ENCODE peak calls at places on chromosomes 1 and 21, in four cellular contexts. G, E, T and J are unnamed samples.
A peak's percentile ranks its signal among the peaks of the same experiment; 100 is the strongest.

GRCh38 chr1:2267051-2267830 is 39.1 kb downstream of the SKI start:
- DNase-seq in G (no peak), E (no peak), T (no peak), J (no peak)

GRCh38 chr1:227006397-227006796 is 66.3 kb downstream of the COQ8A start:
- DNase-seq in G (no peak), E (no peak), T (no peak), J (no peak)

GRCh38 chr1:41811978-41812852 is 106.5 kb downstream of the HIVEP3 start:
- DNase-seq in G (peak; percentile 74), E (peak; percentile 92), T (no peak), J (peak; percentile 72)

GRCh38 chr1:199522338-199522737 is 505.2 kb upstream of the NR5A2 start:
- DNase-seq in G (no peak), E (peak; percentile 4), T (no peak), J (no peak)

GRCh38 chr1:216794541-216795055 is 71.4 kb upstream of the ESRRG start:
- DNase-seq in G (no peak), E (no peak), T (no peak), J (no peak)

GRCh38 chr1:216822480-216822879 is 99.3 kb upstream of the ESRRG start:
- DNase-seq in G (no peak), E (no peak), T (no peak), J (no peak)

GRCh38 chr1:21318714-21319159 is 28.5 kb upstream of the ECE1 start:
- DNase-seq in G (no peak), E (peak; percentile 87), T (no peak), J (no peak)

GRCh38 chr1:153612755-153613331 is at the start of gene S100A16:
- DNase-seq in G (no peak), E (peak; percentile 61), T (no peak), J (peak; percentile 30)

GRCh38 chr1:64423526-64423925 is 46.4 kb upstream of the CACHD1 start:
- DNase-seq in G (no peak), E (no peak), T (no peak), J (no peak)

GRCh38 chr1:147504801-147505303 is 36.4 kb upstream of the BCL9 start:
- DNase-seq in G (peak; percentile 35), E (peak; percentile 15), T (no peak), J (no peak)

GRCh38 chr1:169108897-169109560 is 2.5 kb downstream of the ATP1B1 start:
- DNase-seq in G (no peak), E (peak; percentile 35), T (no peak), J (no peak)

GRCh38 chr1:223114871-223115270 is 28.2 kb downstream of the TLR5 start:
- DNase-seq in G (no peak), E (no peak), T (no peak), J (peak; percentile 81)

GRCh38 chr1:228543396-228543795 is 56.2 kb downstream of the RNF187 start:
- DNase-seq in G (no peak), E (no peak), T (no peak), J (no peak)

GRCh38 chr1:246267426-246267825 is 239.7 kb downstream of the SMYD3 start:
- DNase-seq in G (no peak), E (no peak), T (no peak), J (no peak)

GRCh38 chr1:186057086-186057485 is 318.0 kb downstream of the TPR start:
- DNase-seq in G (no peak), E (no peak), T (no peak), J (no peak)

GRCh38 chr1:19591482-19592093 is 52.5 kb upstream of the NBL1 start:
- DNase-seq in G (no peak), E (no peak), T (no peak), J (no peak)

GRCh38 chr1:179090522-179090921 is 8.7 kb downstream of the TOR3A start:
- DNase-seq in G (no peak), E (no peak), T (no peak), J (no peak)

GRCh38 chr1:205258313-205259176 is 30.8 kb downstream of the TMCC2 start:
- DNase-seq in G (peak; percentile 31), E (peak; percentile 51), T (no peak), J (no peak)

GRCh38 chr1:27342778-27343638 is 1.2 kb downstream of the SYTL1 start:
- DNase-seq in G (peak; percentile 56), E (no peak), T (no peak), J (no peak)

GRCh38 chr1:243482237-243483022 is 226.6 kb downstream of the SDCCAG8 start:
- DNase-seq in G (no peak), E (peak; percentile 49), T (no peak), J (no peak)

GRCh38 chr1:29853716-29854330 is 617.5 kb downstream of the PTPRU start:
- DNase-seq in G (no peak), E (no peak), T (no peak), J (no peak)

GRCh38 chr1:202084791-202085681 is 37.7 kb upstream of the GPR37L1 start:
- DNase-seq in G (no peak), E (no peak), T (no peak), J (no peak)

GRCh38 chr1:212984522-212985291 is 31.0 kb downstream of the ANGEL2 start:
- DNase-seq in G (no peak), E (no peak), T (no peak), J (no peak)

GRCh38 chr1:15289251-15289651 is 42.2 kb downstream of the FHAD1 start:
- DNase-seq in G (no peak), E (no peak), T (no peak), J (no peak)

GRCh38 chr1:203287109-203287893 is 18.0 kb upstream of the BTG2 start:
- DNase-seq in G (peak; percentile 80), E (no peak), T (peak; percentile 98), J (peak; percentile 68)

GRCh38 chr1:7783178-7783711 is 846 bp upstream of the PER3 start:
- DNase-seq in G (peak; percentile 88), E (peak; percentile 24), T (no peak), J (peak; percentile 31)

GRCh38 chr1:7784492-7785071 is 491 bp downstream of the PER3 start:
- DNase-seq in G (no peak), E (no peak), T (no peak), J (no peak)

GRCh38 chr1:7781923-7782495 is 2.1 kb upstream of the PER3 start:
- DNase-seq in G (no peak), E (no peak), T (no peak), J (no peak)

GRCh38 chr1:7785108-7785507 is 1.0 kb downstream of the PER3 start:
- DNase-seq in G (no peak), E (no peak), T (no peak), J (no peak)

DNA sequence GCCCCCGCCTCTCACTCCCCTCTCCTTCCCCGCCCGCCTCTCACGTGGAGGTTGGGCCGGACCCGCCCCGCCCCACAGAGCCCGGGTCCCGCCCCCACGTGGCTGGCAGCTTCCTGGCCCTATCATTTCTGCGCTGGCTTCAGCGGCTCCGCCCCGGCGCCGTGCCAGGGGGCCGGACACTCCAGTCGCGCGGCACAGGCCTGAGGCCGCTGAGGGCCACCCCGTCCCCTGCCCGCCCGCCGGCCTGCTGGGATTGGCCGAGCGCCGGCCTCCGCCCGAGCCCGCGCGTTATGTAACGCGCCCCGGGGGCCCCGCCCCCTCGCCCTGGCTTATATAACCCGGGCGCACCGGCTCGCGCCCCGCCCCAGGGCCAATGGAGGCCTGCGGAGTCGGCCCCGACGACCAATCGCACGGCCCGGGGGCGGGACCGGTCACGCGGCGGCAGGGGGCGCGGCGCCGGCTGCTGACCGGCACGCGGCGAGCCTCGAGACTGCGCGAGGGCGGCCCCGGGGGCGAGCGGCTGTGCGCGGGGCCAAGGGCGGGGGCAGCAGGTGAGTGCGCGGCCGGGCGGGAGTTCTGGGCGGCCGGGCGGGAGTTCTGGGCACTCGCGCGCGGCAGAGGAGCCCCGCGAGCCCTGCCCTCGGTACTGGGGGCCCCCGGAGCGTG is at the start of gene PER3:
- DNase-seq in G (peak; percentile 97), E (peak; percentile 95), T (peak; percentile 48), J (peak; percentile 98)
- TF ChIP-seq POLR2A in G (no peak), E (no peak), T (peak; percentile 58), J (no peak)

GRCh38 chr1:198108646-198109045 is 48.2 kb upstream of the NEK7 start:
- DNase-seq in G (no peak), E (no peak), T (no peak), J (no peak)
- TF ChIP-seq FOS in G (no peak), E (no peak), T (no peak), J (no peak)

DNA sequence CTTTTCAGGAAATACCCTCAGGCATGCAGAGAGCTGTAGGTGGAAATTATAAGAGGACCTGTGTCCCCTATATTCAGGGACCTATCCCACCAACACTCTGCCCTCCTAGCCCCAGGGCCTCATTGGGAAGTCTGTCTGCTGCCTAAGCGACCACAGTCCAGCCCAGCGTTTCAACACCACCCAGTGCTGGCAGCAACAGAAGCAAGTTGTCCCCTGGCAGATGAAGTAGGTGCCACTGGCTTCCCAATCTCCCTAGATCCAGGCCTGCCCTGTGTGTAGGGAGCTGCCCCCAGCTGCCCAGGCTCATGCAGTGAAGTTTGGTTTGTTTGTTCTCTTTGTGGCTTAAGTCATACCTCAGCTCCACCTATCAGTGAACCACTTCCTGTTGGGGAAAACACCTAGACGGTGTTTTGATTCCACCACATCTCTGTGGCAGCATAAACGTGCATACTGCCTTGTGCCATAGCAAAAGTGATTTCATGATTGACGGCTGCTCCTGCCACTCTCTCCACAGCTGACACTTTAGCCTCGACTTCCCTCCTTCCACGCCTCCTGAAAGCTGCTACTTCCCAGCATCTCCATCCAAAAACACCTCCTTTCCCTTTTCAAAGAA is 8.1 kb upstream of the LEFTY1 start:
- DNase-seq in G (no peak), E (peak; percentile 34), T (peak; percentile 90), J (no peak)
- TF ChIP-seq POLR2A in G (no peak), E (no peak), T (peak; percentile 69), J (no peak)

DNA sequence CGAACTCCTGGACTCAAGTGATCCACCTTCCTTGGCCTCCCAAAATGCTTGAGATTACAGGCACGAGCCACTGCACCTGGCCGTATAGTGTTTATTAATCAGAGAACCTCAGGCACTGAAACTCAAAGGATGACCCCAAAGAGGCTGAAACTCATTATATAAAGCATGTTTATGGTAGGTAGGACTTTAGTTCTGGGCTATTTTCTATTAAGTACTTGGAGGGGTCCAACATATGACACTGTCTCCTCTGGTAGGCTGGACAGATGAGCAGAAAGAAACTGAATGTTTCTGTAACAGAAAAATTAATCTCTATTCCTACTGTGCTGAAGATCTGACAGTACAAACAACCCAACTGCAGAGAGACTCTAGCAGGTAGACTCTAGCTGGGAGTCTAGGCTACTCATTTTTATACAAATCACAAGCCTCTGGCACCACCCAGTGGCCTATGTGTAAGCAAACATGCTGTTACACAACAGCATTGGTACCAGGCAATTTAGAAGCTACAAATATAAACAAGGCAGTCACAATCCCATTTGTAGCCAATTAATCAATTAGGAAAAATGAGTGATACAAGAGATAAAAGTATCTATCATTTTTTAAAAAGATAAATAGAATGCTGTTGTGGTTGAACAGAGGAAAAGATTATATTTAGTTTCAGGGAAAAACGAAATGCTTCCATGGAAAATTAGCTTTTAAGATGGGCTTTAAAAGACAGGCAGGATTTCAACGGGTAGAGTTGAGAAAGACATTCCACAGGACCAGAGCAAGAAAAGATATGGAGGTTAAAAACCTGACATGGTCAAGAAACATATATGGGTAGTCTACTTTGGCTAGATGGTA is 10.4 kb downstream of the DCAF8 start:
- DNase-seq in G (peak; percentile 72), E (peak; percentile 77), T (peak; percentile 31), J (peak; percentile 57)
- TF ChIP-seq FOS in G (no peak), E (no peak), T (no peak), J (no peak)

GRCh38 chr21:46122241-46122671 is 24.3 kb downstream of the COL6A2 start:
- DNase-seq in G (no peak), E (peak; percentile 78), T (no peak), J (no peak)
- TF ChIP-seq POLR2A in G (no peak), E (no peak), T (no peak), J (no peak)